ENCODE peak calls at places on chromosome 7, in five cellular contexts. One of them, this sample, is unnamed.

GRCh38 chr7:38889079-38889478 is 19.9 kb downstream of the VPS41 start:
- DNase-seq in HCT116: no peak
- DNase-seq in prostate gland: no peak
- DNase-seq in GM12892: no peak
- DNase-seq in HepG2: no peak
- DNase-seq in this sample: no peak

GRCh38 chr7:8982338-8982994 is 549.1 kb downstream of the NXPH1 start:
- DNase-seq in HCT116: no peak
- DNase-seq in GM12892: no peak
- DNase-seq in HepG2: no peak
- DNase-seq in prostate gland: no peak
- DNase-seq in this sample: no peak

GRCh38 chr7:106163257-106163656 is 51.1 kb upstream of the SYPL1 start:
- DNase-seq in HepG2: no peak
- DNase-seq in prostate gland: no peak
- DNase-seq in HCT116: no peak
- DNase-seq in GM12892: no peak
- DNase-seq in this sample: no peak

GRCh38 chr7:158260567-158261361 is 326.9 kb downstream of the PTPRN2 start:
- DNase-seq in prostate gland: no peak
- DNase-seq in GM12892: no peak
- DNase-seq in HepG2: no peak
- DNase-seq in HCT116: no peak
- DNase-seq in this sample: no peak

GRCh38 chr7:45704683-45705016 is 130.5 kb downstream of the ADCY1 start:
- DNase-seq in HCT116: no peak
- DNase-seq in GM12892: no peak
- DNase-seq in HepG2: no peak
- DNase-seq in prostate gland: no peak
- DNase-seq in this sample: no peak

GRCh38 chr7:50534690-50535290 is 30.4 kb downstream of the DDC start:
- DNase-seq in GM12892: no peak
- DNase-seq in prostate gland: no peak
- DNase-seq in HepG2: peak; percentile 37
- DNase-seq in HCT116: peak; percentile 95
- DNase-seq in this sample: no peak

GRCh38 chr7:95609277-95609971 is 13.1 kb upstream of the PDK4 start:
- DNase-seq in GM12892: no peak
- DNase-seq in HCT116: no peak
- DNase-seq in prostate gland: peak; percentile 69
- DNase-seq in HepG2: peak; percentile 6
- DNase-seq in this sample: no peak

GRCh38 chr7:75966209-75966961 is 28.0 kb downstream of the TMEM120A start:
- DNase-seq in GM12892: no peak
- DNase-seq in HCT116: no peak
- DNase-seq in prostate gland: no peak
- DNase-seq in HepG2: no peak
- DNase-seq in this sample: no peak

GRCh38 chr7:37495574-37496184 is 47.0 kb upstream of the ELMO1 start:
- DNase-seq in HCT116: no peak
- DNase-seq in GM12892: no peak
- DNase-seq in HepG2: peak; percentile 13
- DNase-seq in prostate gland: no peak
- DNase-seq in this sample: no peak

GRCh38 chr7:155093586-155093985 is 23.5 kb downstream of the HTR5A start:
- DNase-seq in GM12892: no peak
- DNase-seq in prostate gland: no peak
- DNase-seq in HCT116: no peak
- DNase-seq in HepG2: no peak
- DNase-seq in this sample: no peak

GRCh38 chr7:133560900-133561299 is 308.0 kb downstream of the EXOC4 start:
- DNase-seq in GM12892: no peak
- DNase-seq in prostate gland: no peak
- DNase-seq in HepG2: no peak
- DNase-seq in HCT116: no peak
- DNase-seq in this sample: no peak

GRCh38 chr7:139720705-139721231 is 57.0 kb downstream of the HIPK2 start:
- DNase-seq in HepG2: no peak
- DNase-seq in GM12892: no peak
- DNase-seq in prostate gland: no peak
- DNase-seq in HCT116: no peak
- DNase-seq in this sample: no peak

DNA sequence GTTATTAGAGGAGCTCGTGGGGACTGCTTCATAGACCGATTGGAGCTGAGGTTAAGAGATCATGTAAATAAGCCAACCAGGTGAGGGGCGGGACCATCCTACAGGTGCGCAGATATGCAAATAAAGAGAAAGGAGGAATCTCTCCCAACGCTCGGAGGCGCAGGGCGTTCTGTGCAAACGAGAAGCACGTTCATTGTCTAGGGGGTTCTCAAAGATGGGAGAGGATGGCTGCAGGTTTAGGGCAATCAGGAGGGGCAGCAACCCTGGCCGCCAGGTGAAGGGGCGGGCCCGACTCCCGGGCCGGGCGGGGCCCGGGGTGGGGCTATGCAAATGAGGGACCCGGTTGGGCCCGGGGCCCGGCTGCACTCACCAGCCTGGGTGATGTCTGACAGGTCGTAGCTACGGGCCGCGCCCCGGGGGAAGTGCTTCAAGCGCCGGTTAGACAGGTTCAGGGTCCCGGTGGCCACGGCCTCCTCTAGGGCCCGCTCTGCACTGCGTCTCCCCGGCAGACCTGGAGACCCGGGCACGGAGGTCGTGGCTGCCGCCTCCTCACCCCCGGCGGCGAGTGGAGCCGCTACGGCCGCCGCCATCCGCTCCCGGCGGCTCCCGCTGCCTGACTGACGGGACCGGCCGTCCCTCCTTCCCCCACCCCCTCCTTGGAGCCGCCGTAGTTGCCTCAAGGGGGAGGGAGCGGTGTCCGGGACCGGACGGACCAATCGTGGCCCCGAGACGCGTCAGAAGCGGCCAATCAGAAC is at the start of gene LRCH4:
- DNase-seq in GM12892: peak; percentile 99
- DNase-seq in HCT116: no peak
- DNase-seq in prostate gland: peak; percentile 49
- DNase-seq in HepG2: no peak
- DNase-seq in this sample: no peak
- TF ChIP-seq POLR2A in GM12892: peak; percentile 97
- TF ChIP-seq POLR2A in HCT116: peak; percentile 55
- TF ChIP-seq POLR2A in prostate gland: peak; percentile 97
- TF ChIP-seq POLR2A in HepG2: peak; percentile 98
- TF ChIP-seq POLR2A in this sample: peak; percentile 90

DNA sequence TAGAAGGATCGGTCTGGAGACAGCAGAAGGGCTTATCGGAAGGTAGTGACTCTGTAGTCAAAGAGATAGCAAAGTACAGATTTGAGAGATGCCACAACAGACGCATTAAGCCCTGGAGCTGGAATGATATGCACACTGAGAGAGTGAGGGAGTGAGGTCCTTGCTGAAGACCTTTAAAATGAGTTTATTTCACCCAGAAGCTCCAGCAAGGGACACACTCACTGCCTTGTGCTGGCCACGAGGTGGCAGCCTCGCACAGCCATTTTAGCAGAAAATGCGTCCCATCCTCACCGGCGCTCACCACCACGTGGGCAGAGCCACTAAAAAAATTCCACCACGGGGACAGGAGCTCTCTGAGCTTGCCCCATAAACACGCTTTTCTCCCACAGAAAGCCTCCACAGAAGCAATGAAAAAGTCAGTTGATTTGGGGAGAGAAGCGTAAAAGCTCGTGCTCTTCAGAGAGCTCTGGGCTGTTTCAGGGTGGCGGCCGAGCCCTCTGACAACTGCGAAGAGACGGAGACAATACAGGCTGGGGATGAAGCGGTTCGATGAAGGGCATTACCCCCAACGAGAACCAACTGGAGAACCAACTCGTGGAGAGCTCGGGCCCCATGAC is 163.0 kb upstream of the KLF14 start:
- DNase-seq in GM12892: peak; percentile 65
- DNase-seq in prostate gland: no peak
- DNase-seq in HCT116: peak; percentile 86
- DNase-seq in HepG2: peak; percentile 52
- DNase-seq in this sample: peak; percentile 52
- TF ChIP-seq POLR2AphosphoS5 in GM12892: no peak
- TF ChIP-seq POLR2AphosphoS5 in prostate gland: peak; percentile 65
- TF ChIP-seq POLR2AphosphoS5 in HCT116: no peak
- TF ChIP-seq POLR2AphosphoS5 in HepG2: no peak
- TF ChIP-seq POLR2AphosphoS5 in this sample: peak; percentile 16

GRCh38 chr7:151340794-151341356 is 737 bp upstream of the NUB1 start:
- DNase-seq in GM12892: no peak
- DNase-seq in prostate gland: no peak
- DNase-seq in HepG2: no peak
- DNase-seq in HCT116: no peak
- DNase-seq in this sample: no peak
- TF ChIP-seq POLR2A in GM12892: no peak
- TF ChIP-seq POLR2A in prostate gland: no peak
- TF ChIP-seq POLR2A in HepG2: no peak
- TF ChIP-seq POLR2A in HCT116: no peak
- TF ChIP-seq POLR2A in this sample: no peak

GRCh38 chr7:83652481-83652880 is 3.5 kb upstream of the SEMA3E start:
- DNase-seq in prostate gland: no peak
- DNase-seq in HepG2: no peak
- DNase-seq in HCT116: no peak
- DNase-seq in GM12892: no peak
- DNase-seq in this sample: no peak

GRCh38 chr7:83649701-83650100 is 762 bp upstream of the SEMA3E start:
- DNase-seq in HepG2: no peak
- DNase-seq in GM12892: no peak
- DNase-seq in HCT116: no peak
- DNase-seq in prostate gland: no peak
- DNase-seq in this sample: no peak

GRCh38 chr7:83646027-83646426 is 2.9 kb downstream of the SEMA3E start:
- DNase-seq in GM12892: no peak
- DNase-seq in HepG2: no peak
- DNase-seq in prostate gland: no peak
- DNase-seq in HCT116: no peak
- DNase-seq in this sample: no peak

GRCh38 chr7:83643754-83644153 is 5.2 kb downstream of the SEMA3E start:
- DNase-seq in HCT116: no peak
- DNase-seq in HepG2: no peak
- DNase-seq in GM12892: no peak
- DNase-seq in prostate gland: peak; percentile 30
- DNase-seq in this sample: no peak

DNA sequence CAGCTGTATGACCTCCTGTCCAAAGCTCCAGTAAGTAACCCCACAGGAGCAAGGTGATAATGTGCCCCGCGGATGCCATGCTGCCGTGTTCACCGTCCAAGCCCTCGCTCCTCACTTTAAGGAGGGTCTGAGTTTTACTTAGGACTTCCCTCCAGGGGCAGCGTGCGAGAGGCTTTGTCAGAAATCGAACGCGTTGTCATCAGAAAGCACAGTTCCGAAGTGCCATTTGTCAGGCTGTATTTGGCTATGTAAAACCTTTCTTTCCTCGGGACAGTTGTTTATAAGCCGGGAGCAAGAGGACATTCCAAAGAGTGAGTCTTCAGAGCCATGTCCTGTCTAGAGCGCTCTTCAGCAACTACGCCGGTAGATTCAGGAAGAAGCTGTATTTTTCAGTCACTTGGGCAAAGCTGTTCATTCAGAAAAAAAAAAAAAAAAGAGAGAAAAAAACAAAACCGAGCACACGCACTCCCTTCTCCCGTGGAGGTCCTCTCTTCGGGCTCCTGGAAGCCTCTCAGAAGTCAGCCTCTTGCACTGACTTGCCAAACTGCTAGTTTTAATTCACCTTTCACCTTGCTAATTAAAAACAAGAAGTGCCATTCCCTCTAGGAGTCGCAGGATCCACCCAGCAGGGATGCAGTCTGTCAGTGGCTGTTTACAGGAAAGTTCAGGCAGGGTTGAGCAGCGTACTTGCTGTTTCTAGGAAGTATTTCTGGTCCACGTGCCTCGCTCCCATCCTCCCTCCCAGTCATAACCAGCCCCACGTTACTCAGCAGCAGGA is at the start of gene SEMA3E:
- DNase-seq in GM12892: no peak
- DNase-seq in HepG2: no peak
- DNase-seq in HCT116: peak; percentile 15
- DNase-seq in prostate gland: peak; percentile 38
- DNase-seq in this sample: no peak
- TF ChIP-seq POLR2AphosphoS5 in GM12892: no peak
- TF ChIP-seq POLR2AphosphoS5 in HepG2: no peak
- TF ChIP-seq POLR2AphosphoS5 in HCT116: no peak
- TF ChIP-seq POLR2AphosphoS5 in prostate gland: no peak
- TF ChIP-seq POLR2AphosphoS5 in this sample: no peak

DNA sequence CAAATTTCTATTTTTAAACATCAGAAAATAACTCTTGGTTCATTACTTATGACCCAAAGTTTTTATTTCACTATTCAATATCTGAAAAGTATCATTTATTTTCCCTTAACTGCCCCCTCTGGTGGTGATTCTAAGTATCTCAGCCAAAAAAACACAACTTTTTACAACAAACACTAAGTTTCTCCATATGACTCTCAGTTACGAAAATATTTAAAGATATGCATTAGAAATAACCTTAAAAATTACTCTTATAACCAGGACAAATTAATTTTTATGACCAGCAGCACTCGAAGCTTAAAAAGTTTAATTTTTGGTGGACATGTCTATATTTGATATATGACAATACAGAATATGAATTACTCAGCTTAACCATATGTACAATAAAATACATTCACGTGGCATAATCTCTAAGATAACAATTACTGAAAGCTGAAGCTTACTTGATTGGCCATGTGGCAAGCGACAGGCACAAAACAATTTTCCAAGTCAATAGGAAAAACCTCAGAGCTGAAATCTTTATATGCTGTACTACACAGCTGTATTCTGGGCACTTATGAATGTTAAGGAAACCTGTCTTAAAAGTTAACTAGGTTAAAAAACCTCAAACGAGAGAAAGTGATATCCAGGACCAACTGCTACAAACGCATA is 2.3 kb downstream of the HNRNPA2B1 start:
- DNase-seq in GM12892: no peak
- DNase-seq in HepG2: no peak
- DNase-seq in prostate gland: no peak
- DNase-seq in HCT116: no peak
- DNase-seq in this sample: no peak
- TF ChIP-seq POLR2A in GM12892: peak; percentile 42
- TF ChIP-seq POLR2A in HepG2: no peak
- TF ChIP-seq POLR2A in prostate gland: no peak
- TF ChIP-seq POLR2A in HCT116: no peak
- TF ChIP-seq POLR2A in this sample: no peak

GRCh38 chr7:82105463-82105862 is 335.6 kb upstream of the HGF start:
- DNase-seq in GM12892: no peak
- DNase-seq in HepG2: no peak
- DNase-seq in HCT116: peak; percentile 41
- DNase-seq in prostate gland: no peak
- DNase-seq in this sample: no peak
- TF ChIP-seq POLR2AphosphoS5 in GM12892: no peak
- TF ChIP-seq POLR2AphosphoS5 in HepG2: no peak
- TF ChIP-seq POLR2AphosphoS5 in HCT116: no peak
- TF ChIP-seq POLR2AphosphoS5 in prostate gland: no peak
- TF ChIP-seq POLR2AphosphoS5 in this sample: no peak

DNA sequence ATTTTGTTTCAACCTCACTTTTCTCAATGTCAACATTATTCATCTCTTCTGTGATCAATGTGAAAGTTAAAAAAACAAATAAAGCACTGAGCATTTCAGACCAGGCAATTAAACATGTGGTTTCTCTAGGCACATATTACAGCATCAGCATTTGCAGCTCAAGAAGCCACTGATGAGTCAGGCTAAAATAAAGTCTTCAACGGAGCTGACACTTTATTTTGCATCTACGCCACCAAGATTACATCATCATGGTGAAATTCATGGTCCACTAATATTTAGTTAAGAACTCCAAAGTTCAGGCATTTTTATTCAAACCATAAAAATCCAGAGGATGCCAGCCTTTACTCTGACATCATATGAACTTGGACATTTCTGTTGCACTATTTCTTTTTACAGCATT is 33.0 kb downstream of the MAGI2 start:
- DNase-seq in prostate gland: no peak
- DNase-seq in GM12892: no peak
- DNase-seq in HCT116: no peak
- DNase-seq in HepG2: peak; percentile 41
- DNase-seq in this sample: no peak
- TF ChIP-seq POLR2A in prostate gland: no peak
- TF ChIP-seq POLR2A in GM12892: no peak
- TF ChIP-seq POLR2A in HCT116: no peak
- TF ChIP-seq POLR2A in HepG2: no peak
- TF ChIP-seq POLR2A in this sample: no peak

This sample was measured in GM12891.